ENCODE peak calls at places on chromosomes 6 and 20, in five cellular contexts. X is islet precursor cell; K is CD8-positive, alpha-beta memory T cell; L is activated CD4-positive, alpha-beta memory T cell treated with anti-CD3 and anti-CD28 coated beads, Interleukin-2, amount 10 ng/mL, durations not matched to agents 7 days and 5 days; I is SK-MEL-5. V is an unnamed sample.

GRCh38 chr6:168332020-168332419 is 12.4 kb upstream of the DACT2 start:
- DNase-seq in X (no peak), K (no peak), L (no peak), I (no peak), V (peak)

GRCh38 chr6:118899948-118900347 is 6.0 kb downstream of the ASF1A start:
- DNase-seq in X (no peak), K (peak), L (no peak), I (no peak), V (no peak)

GRCh38 chr6:162637317-162637716 is 90.2 kb downstream of the PRKN start:
- DNase-seq in X (no peak), K (no peak), L (no peak), I (no peak), V (no peak)

GRCh38 chr20:19254956-19255355 is 42.5 kb downstream of the SLC24A3 start:
- DNase-seq in X (no peak), K (no peak), L (no peak), I (no peak), V (no peak)

GRCh38 chr6:168225471-168225901 is 94.1 kb downstream of the DACT2 start:
- DNase-seq in X (no peak), K (no peak), L (no peak), I (no peak), V (no peak)

GRCh38 chr20:7155794-7156193 is 388.3 kb downstream of the BMP2 start:
- DNase-seq in X (no peak), K (no peak), L (no peak), I (no peak), V (no peak)

GRCh38 chr20:16312998-16313397 is 260.2 kb downstream of the KIF16B start:
- DNase-seq in X (no peak), K (no peak), L (no peak), I (no peak), V (no peak)

GRCh38 chr20:63178445-63178818 is 37.5 kb downstream of the YTHDF1 start:
- DNase-seq in X (no peak), K (no peak), L (no peak), I (no peak), V (peak)

GRCh38 chr6:45881705-45882435 is 133.8 kb downstream of the CLIC5 start:
- DNase-seq in X (no peak), K (no peak), L (no peak), I (no peak), V (no peak)

GRCh38 chr6:16494781-16495180 is 256.4 kb downstream of the GMPR start:
- DNase-seq in X (peak), K (no peak), L (no peak), I (no peak), V (peak)

GRCh38 chr6:129264480-129265045 is 381.6 kb downstream of the LAMA2 start:
- DNase-seq in X (no peak), K (no peak), L (no peak), I (no peak), V (no peak)

GRCh38 chr6:75114795-75115194 is 91.1 kb downstream of the COL12A1 start:
- DNase-seq in X (no peak), K (no peak), L (no peak), I (no peak), V (no peak)